ENCODE peak calls at places on chromosomes 3 and 15, in five cellular contexts. U, X, T, J and L are unnamed samples.

GRCh38 chr15:27601239-27601942 is 497.7 kb downstream of the OCA2 start:
- DNase-seq in X (no peak), J (no peak), U (no peak), T (no peak), L (peak)

GRCh38 chr3:15812183-15812582 is 14.4 kb upstream of the ANKRD28 start:
- DNase-seq in X (no peak), J (no peak), U (no peak), T (no peak), L (no peak)

GRCh38 chr3:17360991-17361390 is 381.4 kb downstream of the TBC1D5 start:
- DNase-seq in X (no peak), T (no peak), U (no peak), J (no peak), L (no peak)

GRCh38 chr3:83224101-83224868 is 1462.8 kb upstream of the GBE1 start:
- DNase-seq in U (no peak), T (no peak), X (no peak), J (no peak), L (no peak)

GRCh38 chr3:113685124-113685523 is 11.3 kb downstream of the USF3 start:
- DNase-seq in X (no peak), J (no peak), U (no peak), T (no peak), L (no peak)

GRCh38 chr3:195154793-195155535 is 116.0 kb downstream of the XXYLT1 start:
- DNase-seq in J (no peak), X (no peak), T (no peak), U (no peak), L (no peak)

GRCh38 chr3:171598990-171599389 is 138.8 kb upstream of the TNIK start:
- DNase-seq in U (no peak), X (no peak), T (no peak), J (no peak), L (no peak)

GRCh38 chr15:65576669-65577068 is 34.3 kb downstream of the INTS14 start:
- DNase-seq in X (no peak), J (no peak), U (no peak), T (no peak), L (no peak)

GRCh38 chr15:74129411-74130088 is 836 bp upstream of the ISLR2 start:
- DNase-seq in J (no peak), X (no peak), U (no peak), T (no peak), L (no peak)

GRCh38 chr15:85800460-85801123 is 5.9 kb upstream of the KLHL25 start:
- DNase-seq in J (no peak), T (peak), X (no peak), U (no peak), L (no peak)

DNA sequence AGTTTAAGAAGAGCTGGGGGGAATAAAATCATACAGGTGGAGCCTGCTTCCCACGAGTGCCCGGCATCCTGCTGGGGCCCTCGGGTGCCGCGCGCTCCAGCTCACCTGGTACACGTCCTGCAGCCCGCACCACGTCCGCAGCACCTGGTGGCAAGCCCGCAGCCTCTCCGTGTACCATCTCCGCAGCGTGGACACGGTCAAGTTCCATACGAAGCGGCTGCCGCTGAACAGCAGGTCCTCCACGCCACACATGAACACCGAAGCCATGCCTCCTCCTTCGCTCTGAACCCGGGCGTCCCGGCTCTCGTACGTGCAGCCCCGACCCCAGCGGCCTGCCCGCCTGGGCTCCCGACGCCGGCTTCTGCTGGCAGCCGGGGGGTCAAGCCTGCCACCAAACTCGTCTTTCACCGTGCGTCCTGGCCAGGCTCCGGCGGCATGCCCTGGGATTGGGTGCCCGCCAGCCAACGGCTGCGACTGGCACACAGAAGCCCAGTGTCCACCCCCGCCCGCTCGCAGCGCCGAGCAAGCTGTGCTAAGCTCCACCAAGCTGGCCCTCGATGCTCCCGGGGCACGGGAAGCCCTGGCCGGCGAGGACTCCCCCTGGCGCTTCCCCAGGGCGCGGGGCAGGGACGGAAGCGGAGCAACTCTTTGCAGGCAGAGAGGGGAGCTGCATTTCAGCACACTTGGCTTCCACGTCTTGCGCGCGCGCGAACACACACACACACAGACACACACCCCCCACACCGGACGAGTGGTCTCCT is at the start of gene FRMD4B:
- DNase-seq in T (no peak), U (no peak), X (no peak), J (no peak), L (no peak)
- TF ChIP-seq ZNF274 in T (no peak), U (no peak), X (no peak), J (no peak), L (no peak)

GRCh38 chr3:198081421-198081844 is 121.4 kb downstream of the LMLN start:
- DNase-seq in X (no peak), U (no peak), T (no peak), J (no peak), L (no peak)
- H3K4me3 ChIP-seq in X (peak), U (peak), T (no peak), J (no peak), L (peak)

GRCh38 chr3:150407818-150408231 is 273 bp upstream of the TSC22D2 start:
- DNase-seq in U (no peak), J (no peak), X (peak), T (peak), L (no peak)
- TF ChIP-seq ZNF274 in U (no peak), J (no peak), X (no peak), T (no peak), L (no peak)

GRCh38 chr15:56918046-56918906 is at the start of gene TCF12:
- DNase-seq in X (peak), T (peak), U (peak), J (peak), L (peak)
- H3K4me3 ChIP-seq in X (peak), T (peak), U (peak), J (peak), L (peak)

GRCh38 chr3:43023766-43024165 is 44.7 kb downstream of the GASK1A start:
- DNase-seq in X (no peak), J (no peak), T (no peak), U (no peak), L (no peak)

GRCh38 chr3:43024183-43024865 is 45.2 kb downstream of the GASK1A start:
- DNase-seq in T (no peak), U (no peak), X (no peak), J (no peak), L (no peak)

GRCh38 chr3:43023066-43023465 is 44.0 kb downstream of the GASK1A start:
- DNase-seq in J (no peak), U (no peak), T (no peak), X (no peak), L (peak)

GRCh38 chr3:43022111-43022510 is 43.0 kb downstream of the GASK1A start:
- DNase-seq in U (no peak), J (no peak), X (no peak), T (no peak), L (no peak)

GRCh38 chr3:43025423-43025822 is 46.3 kb downstream of the GASK1A start:
- DNase-seq in T (no peak), X (no peak), J (no peak), U (no peak), L (peak)
- TF ChIP-seq ZNF274 in T (no peak), X (no peak), J (no peak), U (no peak), L (no peak)

DNA sequence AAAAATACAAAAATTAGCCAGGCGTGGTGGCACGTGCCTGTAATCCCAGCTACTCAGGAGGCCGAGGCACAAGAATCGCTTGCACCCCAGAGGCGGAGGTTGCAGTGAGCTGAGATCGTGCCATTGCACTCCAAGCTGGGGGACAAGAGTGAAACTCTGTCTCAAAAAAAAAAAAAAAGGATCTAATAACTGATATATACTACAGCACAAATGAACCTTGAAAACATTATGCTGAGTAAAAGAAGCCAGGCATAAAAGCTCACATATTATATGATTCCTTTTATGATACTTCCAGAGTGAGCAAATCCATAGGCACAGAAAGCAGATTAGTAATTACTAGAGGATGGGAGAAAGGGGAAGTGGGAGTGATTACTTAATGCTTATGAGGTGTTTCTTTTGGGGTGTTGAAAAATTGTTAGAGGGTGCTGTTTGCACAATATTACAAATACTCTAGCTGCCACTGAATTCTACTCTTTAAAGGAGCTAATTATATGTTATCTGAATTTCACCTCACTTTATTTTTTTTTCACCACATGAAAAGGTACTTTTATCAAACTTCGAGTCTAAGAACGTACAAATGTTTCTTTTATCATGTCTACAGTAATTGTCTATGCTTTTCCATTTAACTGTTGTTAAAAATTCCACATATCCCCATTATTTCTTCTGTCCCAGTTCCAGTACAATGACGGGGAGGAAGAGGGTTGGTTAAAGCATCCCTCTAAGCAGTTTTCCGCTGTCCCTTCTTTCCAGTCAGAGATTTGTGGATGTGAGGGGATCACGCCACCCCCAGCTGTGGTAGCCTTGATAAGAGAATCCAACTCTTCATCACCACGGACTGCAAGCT is 77.7 kb upstream of the FAM174B start:
- DNase-seq in U (no peak), X (no peak), T (no peak), J (no peak), L (no peak)
- H3K4me3 ChIP-seq in U (no peak), X (peak), T (no peak), J (no peak), L (peak)